ENCODE peak calls at places on chromosomes 13 and 19, in seven cellular contexts. One of them, this sample, is unnamed.

GRCh38 chr13:97018029-97018819 is 23.9 kb upstream of the OXGR1 start:
- DNase-seq in OCI-LY7: peak; percentile 26
- DNase-seq in Karpas-422: peak; percentile 76
- DNase-seq in hepatocyte: peak; percentile 70
- DNase-seq in GM23338: peak; percentile 75
- DNase-seq in GM23248: peak; percentile 65
- DNase-seq in PC-3: peak; percentile 72
- DNase-seq in this sample: peak; percentile 30

GRCh38 chr13:80131204-80131603 is 209.7 kb downstream of the SPRY2 start:
- DNase-seq in OCI-LY7: no peak
- DNase-seq in Karpas-422: no peak
- DNase-seq in hepatocyte: peak; percentile 67
- DNase-seq in GM23338: peak; percentile 60
- DNase-seq in GM23248: peak; percentile 80
- DNase-seq in PC-3: peak; percentile 47
- DNase-seq in this sample: peak; percentile 44

GRCh38 chr19:38815059-38816001 is 2.6 kb upstream of the LGALS4 start:
- DNase-seq in OCI-LY7: no peak
- DNase-seq in Karpas-422: no peak
- DNase-seq in hepatocyte: peak; percentile 64
- DNase-seq in GM23338: peak; percentile 44
- DNase-seq in GM23248: no peak
- DNase-seq in PC-3: no peak
- DNase-seq in this sample: no peak

GRCh38 chr19:34120846-34121639 is 51.3 kb upstream of the LSM14A start:
- DNase-seq in OCI-LY7: peak; percentile 59
- DNase-seq in Karpas-422: peak; percentile 78
- DNase-seq in hepatocyte: peak; percentile 48
- DNase-seq in GM23338: peak; percentile 77
- DNase-seq in GM23248: peak; percentile 62
- DNase-seq in PC-3: peak; percentile 44
- DNase-seq in this sample: no peak

GRCh38 chr13:32676242-32676641 is 90.0 kb downstream of the PDS5B start:
- DNase-seq in OCI-LY7: no peak
- DNase-seq in Karpas-422: no peak
- DNase-seq in hepatocyte: no peak
- DNase-seq in GM23338: no peak
- DNase-seq in GM23248: peak; percentile 47
- DNase-seq in PC-3: no peak
- DNase-seq in this sample: no peak

GRCh38 chr19:37333457-37333856 is 37.4 kb upstream of the ZNF527 start:
- DNase-seq in OCI-LY7: no peak
- DNase-seq in Karpas-422: no peak
- DNase-seq in hepatocyte: no peak
- DNase-seq in GM23338: no peak
- DNase-seq in GM23248: peak; percentile 70
- DNase-seq in PC-3: peak; percentile 1
- DNase-seq in this sample: no peak

GRCh38 chr19:54364775-54365257 is at the start of gene LAIR1:
- DNase-seq in OCI-LY7: peak; percentile 59
- DNase-seq in Karpas-422: no peak
- DNase-seq in hepatocyte: no peak
- DNase-seq in GM23338: no peak
- DNase-seq in GM23248: no peak
- DNase-seq in PC-3: no peak
- DNase-seq in this sample: no peak

GRCh38 chr13:41652735-41653361 is 195.5 kb downstream of the RGCC start:
- DNase-seq in OCI-LY7: peak; percentile 79
- DNase-seq in Karpas-422: peak; percentile 66
- DNase-seq in hepatocyte: peak; percentile 62
- DNase-seq in GM23338: peak; percentile 52
- DNase-seq in GM23248: peak; percentile 80
- DNase-seq in PC-3: peak; percentile 60
- DNase-seq in this sample: peak; percentile 41

GRCh38 chr13:36986462-36987240 is 12.5 kb downstream of the ALG5 start:
- DNase-seq in OCI-LY7: no peak
- DNase-seq in Karpas-422: no peak
- DNase-seq in hepatocyte: no peak
- DNase-seq in GM23338: no peak
- DNase-seq in GM23248: peak; percentile 26
- DNase-seq in PC-3: no peak
- DNase-seq in this sample: no peak

GRCh38 chr19:43570174-43570791 is 5.0 kb downstream of the XRCC1 start:
- DNase-seq in OCI-LY7: peak; percentile 18
- DNase-seq in Karpas-422: no peak
- DNase-seq in hepatocyte: no peak
- DNase-seq in GM23338: peak; percentile 54
- DNase-seq in GM23248: peak; percentile 21
- DNase-seq in PC-3: peak; percentile 63
- DNase-seq in this sample: peak; percentile 63

GRCh38 chr19:23917856-23918255 is 3.2 kb downstream of the ZNF726 start:
- DNase-seq in OCI-LY7: no peak
- DNase-seq in Karpas-422: no peak
- DNase-seq in hepatocyte: no peak
- DNase-seq in GM23338: no peak
- DNase-seq in GM23248: no peak
- DNase-seq in PC-3: no peak
- DNase-seq in this sample: no peak

GRCh38 chr19:11541238-11541637 is 2.6 kb downstream of the CNN1 start:
- DNase-seq in OCI-LY7: peak; percentile 51
- DNase-seq in Karpas-422: no peak
- DNase-seq in hepatocyte: no peak
- DNase-seq in GM23338: no peak
- DNase-seq in GM23248: no peak
- DNase-seq in PC-3: no peak
- DNase-seq in this sample: no peak

GRCh38 chr13:31056650-31057275 is 104.9 kb downstream of the HSPH1 start:
- DNase-seq in OCI-LY7: no peak
- DNase-seq in Karpas-422: no peak
- DNase-seq in hepatocyte: no peak
- DNase-seq in GM23338: peak; percentile 21
- DNase-seq in GM23248: peak; percentile 51
- DNase-seq in PC-3: no peak
- DNase-seq in this sample: no peak

GRCh38 chr13:27022571-27023311 is 148.9 kb downstream of the USP12 start:
- DNase-seq in OCI-LY7: no peak
- DNase-seq in Karpas-422: no peak
- DNase-seq in hepatocyte: peak; percentile 65
- DNase-seq in GM23338: no peak
- DNase-seq in GM23248: no peak
- DNase-seq in PC-3: peak; percentile 78
- DNase-seq in this sample: peak; percentile 91

GRCh38 chr19:37221136-37221535 is 3.1 kb downstream of the ZNF383 start:
- DNase-seq in OCI-LY7: no peak
- DNase-seq in Karpas-422: no peak
- DNase-seq in hepatocyte: no peak
- DNase-seq in GM23338: no peak
- DNase-seq in GM23248: no peak
- DNase-seq in PC-3: no peak
- DNase-seq in this sample: no peak

GRCh38 chr19:3163230-3163886 is 15.2 kb upstream of the S1PR4 start:
- DNase-seq in OCI-LY7: peak; percentile 87
- DNase-seq in Karpas-422: peak; percentile 92
- DNase-seq in hepatocyte: peak; percentile 84
- DNase-seq in GM23338: peak; percentile 91
- DNase-seq in GM23248: peak; percentile 74
- DNase-seq in PC-3: peak; percentile 80
- DNase-seq in this sample: no peak

GRCh38 chr19:29858000-29858596 is 46.3 kb downstream of the CCNE1 start:
- DNase-seq in OCI-LY7: peak; percentile 55
- DNase-seq in Karpas-422: peak; percentile 74
- DNase-seq in hepatocyte: peak; percentile 79
- DNase-seq in GM23338: peak; percentile 87
- DNase-seq in GM23248: peak; percentile 28
- DNase-seq in PC-3: peak; percentile 37
- DNase-seq in this sample: peak; percentile 60

GRCh38 chr19:850221-850978 is 1.7 kb upstream of the ELANE start:
- DNase-seq in OCI-LY7: no peak
- DNase-seq in Karpas-422: no peak
- DNase-seq in hepatocyte: peak; percentile 78
- DNase-seq in GM23338: peak; percentile 65
- DNase-seq in GM23248: peak; percentile 91
- DNase-seq in PC-3: peak; percentile 57
- DNase-seq in this sample: peak; percentile 67

GRCh38 chr13:32116210-32116609 is 84.6 kb downstream of the FRY start:
- DNase-seq in OCI-LY7: no peak
- DNase-seq in Karpas-422: no peak
- DNase-seq in hepatocyte: no peak
- DNase-seq in GM23338: no peak
- DNase-seq in GM23248: no peak
- DNase-seq in PC-3: no peak
- DNase-seq in this sample: no peak

GRCh38 chr13:31367410-31367809 is 167.6 kb downstream of the B3GLCT start:
- DNase-seq in OCI-LY7: no peak
- DNase-seq in Karpas-422: no peak
- DNase-seq in hepatocyte: no peak
- DNase-seq in GM23338: peak; percentile 19
- DNase-seq in GM23248: no peak
- DNase-seq in PC-3: no peak
- DNase-seq in this sample: no peak

GRCh38 chr13:33230178-33230881 is 55.2 kb downstream of the STARD13 start:
- DNase-seq in OCI-LY7: no peak
- DNase-seq in Karpas-422: no peak
- DNase-seq in hepatocyte: no peak
- DNase-seq in GM23338: no peak
- DNase-seq in GM23248: peak; percentile 80
- DNase-seq in PC-3: peak; percentile 63
- DNase-seq in this sample: no peak

GRCh38 chr19:15297416-15298224 is 34.7 kb downstream of the BRD4 start:
- DNase-seq in OCI-LY7: peak; percentile 75
- DNase-seq in Karpas-422: no peak
- DNase-seq in hepatocyte: peak; percentile 78
- DNase-seq in GM23338: peak; percentile 44
- DNase-seq in GM23248: peak; percentile 66
- DNase-seq in PC-3: peak; percentile 47
- DNase-seq in this sample: no peak

GRCh38 chr19:28498404-28498976 is 714.5 kb downstream of the UQCRFS1 start:
- DNase-seq in OCI-LY7: no peak
- DNase-seq in Karpas-422: no peak
- DNase-seq in hepatocyte: no peak
- DNase-seq in GM23338: no peak
- DNase-seq in GM23248: no peak
- DNase-seq in PC-3: no peak
- DNase-seq in this sample: no peak

GRCh38 chr19:31913103-31913710 is 432.2 kb upstream of the ZNF507 start:
- DNase-seq in OCI-LY7: no peak
- DNase-seq in Karpas-422: no peak
- DNase-seq in hepatocyte: no peak
- DNase-seq in GM23338: peak; percentile 7
- DNase-seq in GM23248: no peak
- DNase-seq in PC-3: no peak
- DNase-seq in this sample: no peak

GRCh38 chr19:12885749-12886706 is 973 bp downstream of the KLF1 start:
- DNase-seq in OCI-LY7: no peak
- DNase-seq in Karpas-422: no peak
- DNase-seq in hepatocyte: no peak
- DNase-seq in GM23338: peak; percentile 72
- DNase-seq in GM23248: no peak
- DNase-seq in PC-3: no peak
- DNase-seq in this sample: peak; percentile 30

DNA sequence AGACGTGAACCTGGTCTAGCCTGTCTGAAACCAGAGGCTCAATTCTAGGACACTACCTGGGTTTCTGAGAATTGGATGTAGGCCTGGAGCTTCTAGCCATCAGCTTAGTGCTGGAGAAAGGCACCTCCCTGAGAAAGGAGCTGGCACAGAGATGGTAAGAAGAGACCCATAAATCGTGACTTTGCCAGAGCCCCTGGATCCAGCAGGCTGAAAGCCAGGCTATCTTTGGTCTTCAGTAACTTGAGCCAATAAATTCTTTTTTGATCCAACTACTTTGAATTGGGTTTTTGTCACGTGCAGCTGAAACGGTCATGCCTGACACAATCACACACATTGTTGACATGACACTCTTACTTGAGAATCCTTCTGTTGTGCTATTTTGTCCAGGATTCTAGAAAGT is 103.4 kb downstream of the LHFPL6 start:
- DNase-seq in OCI-LY7: no peak
- DNase-seq in Karpas-422: no peak
- DNase-seq in hepatocyte: no peak
- DNase-seq in GM23338: no peak
- DNase-seq in GM23248: no peak
- DNase-seq in PC-3: no peak
- DNase-seq in this sample: no peak
- H3K4me2 ChIP-seq in OCI-LY7: no peak overlapping the region
- H3K4me2 ChIP-seq in Karpas-422: no peak overlapping the region
- H3K4me2 ChIP-seq in hepatocyte: no peak overlapping the region
- H3K4me2 ChIP-seq in GM23338: no peak overlapping the region
- H3K4me2 ChIP-seq in GM23248: no peak overlapping the region
- H3K4me2 ChIP-seq in PC-3: no peak overlapping the region
- H3K4me2 ChIP-seq in this sample: no peak overlapping the region

DNA sequence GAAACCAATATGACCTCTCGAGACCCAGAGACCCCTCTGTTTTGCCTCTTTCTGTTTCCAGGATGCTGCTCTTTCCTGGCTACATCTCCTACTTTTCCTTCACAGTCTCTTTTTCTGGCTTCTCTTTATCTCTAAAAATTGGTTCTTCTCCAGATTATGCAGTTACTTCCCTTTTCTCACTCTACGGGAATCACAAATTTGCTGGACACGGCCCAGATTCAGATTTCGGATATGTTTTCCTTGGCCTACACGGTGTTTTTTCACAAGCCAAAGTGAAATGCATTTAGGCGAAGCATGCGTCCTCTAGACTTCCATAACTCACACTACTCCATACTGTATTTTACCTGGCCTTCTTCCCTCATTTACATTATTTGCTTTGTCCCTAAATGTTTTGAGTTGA is 214.7 kb upstream of the MIR17HG start:
- DNase-seq in OCI-LY7: no peak
- DNase-seq in Karpas-422: no peak
- DNase-seq in hepatocyte: no peak
- DNase-seq in GM23338: no peak
- DNase-seq in GM23248: no peak
- DNase-seq in PC-3: no peak
- DNase-seq in this sample: no peak
- H3K9me2 ChIP-seq in OCI-LY7: no peaks in the 10 kb centered on the region
- H3K9me2 ChIP-seq in Karpas-422: no peaks in the 10 kb centered on the region
- H3K9me2 ChIP-seq in hepatocyte: no peaks in the 10 kb centered on the region
- H3K9me2 ChIP-seq in GM23338: no peaks in the 10 kb centered on the region
- H3K9me2 ChIP-seq in GM23248: no peaks in the 10 kb centered on the region
- H3K9me2 ChIP-seq in PC-3: no peaks in the 10 kb centered on the region
- H3K9me2 ChIP-seq in this sample: no peaks in the 10 kb centered on the region

DNA sequence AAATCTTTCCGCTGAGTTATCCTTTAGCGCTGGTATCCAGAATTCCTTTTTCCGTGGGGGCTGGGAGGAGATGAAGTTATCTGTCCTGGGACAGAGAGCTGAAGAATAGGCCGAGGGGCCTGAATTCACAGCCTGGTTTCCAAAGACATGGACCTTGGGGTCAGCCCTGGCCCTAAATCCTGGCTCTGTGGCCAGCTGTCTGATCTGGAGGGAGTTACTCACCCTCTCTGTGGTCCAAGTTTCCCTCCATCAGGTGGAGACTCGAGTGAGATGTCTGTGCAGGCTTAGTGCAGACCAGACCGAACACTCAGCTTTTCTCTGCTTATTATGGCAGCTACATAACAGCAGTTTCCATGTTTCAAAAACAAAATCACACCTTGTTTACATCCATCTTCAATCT is 59.6 kb downstream of the CDADC1 start:
- DNase-seq in OCI-LY7: no peak
- DNase-seq in Karpas-422: no peak
- DNase-seq in hepatocyte: no peak
- DNase-seq in GM23338: no peak
- DNase-seq in GM23248: peak; percentile 10
- DNase-seq in PC-3: no peak
- DNase-seq in this sample: no peak
- H3K4me2 ChIP-seq in OCI-LY7: no peak overlapping the region
- H3K4me2 ChIP-seq in Karpas-422: peak overlapping the region; percentile 14
- H3K4me2 ChIP-seq in hepatocyte: no peak overlapping the region
- H3K4me2 ChIP-seq in GM23338: no peak overlapping the region
- H3K4me2 ChIP-seq in GM23248: no peak overlapping the region
- H3K4me2 ChIP-seq in PC-3: no peak overlapping the region
- H3K4me2 ChIP-seq in this sample: no peak overlapping the region

GRCh38 chr13:54945978-54946377 is 1917.4 kb downstream of the OLFM4 start:
- DNase-seq in OCI-LY7: no peak
- DNase-seq in Karpas-422: no peak
- DNase-seq in hepatocyte: no peak
- DNase-seq in GM23338: peak; percentile 41
- DNase-seq in GM23248: no peak
- DNase-seq in PC-3: no peak
- DNase-seq in this sample: no peak
- H3K9me2 ChIP-seq in OCI-LY7: no peaks in the 10 kb centered on the region
- H3K9me2 ChIP-seq in Karpas-422: no peaks in the 10 kb centered on the region
- H3K9me2 ChIP-seq in hepatocyte: no peaks in the 10 kb centered on the region
- H3K9me2 ChIP-seq in GM23338: peaks cover 8% of the 10 kb centered on the region
- H3K9me2 ChIP-seq in GM23248: no peaks in the 10 kb centered on the region
- H3K9me2 ChIP-seq in PC-3: no peaks in the 10 kb centered on the region
- H3K9me2 ChIP-seq in this sample: no peaks in the 10 kb centered on the region